ENCODE peak calls at places on chromosomes 5 and 9, in four cellular contexts. V, J, M and W are unnamed samples.

GRCh38 chr5:139974661-139975060 is 68.4 kb downstream of the NRG2 start:
- DNase-seq in V (no peak), M (no peak), J (no peak), W (no peak)

GRCh38 chr5:39503148-39503547 is 78.4 kb upstream of the DAB2 start:
- DNase-seq in M (no peak), V (no peak), J (peak), W (no peak)

GRCh38 chr5:155004138-155004744 is 9.3 kb upstream of the KIF4B start:
- DNase-seq in V (no peak), J (peak), M (no peak), W (no peak)

GRCh38 chr5:96683392-96683791 is 21.2 kb downstream of the CAST start:
- DNase-seq in J (no peak), M (no peak), V (no peak), W (no peak)

GRCh38 chr5:123670981-123671557 is 159.1 kb downstream of the CSNK1G3 start:
- DNase-seq in V (no peak), M (no peak), J (no peak), W (no peak)

GRCh38 chr9:88387035-88387732 is 1.1 kb upstream of the SPIN1 start:
- DNase-seq in J (no peak), M (peak), V (no peak), W (no peak)

GRCh38 chr9:127537014-127537413 is 75.1 kb upstream of the STXBP1 start:
- DNase-seq in M (no peak), J (peak), V (no peak), W (no peak)

GRCh38 chr5:74237746-74238145 is 402.8 kb downstream of the ENC1 start:
- DNase-seq in J (no peak), V (no peak), M (no peak), W (no peak)

GRCh38 chr9:125462766-125463384 is 201.2 kb downstream of the GAPVD1 start:
- DNase-seq in M (no peak), J (no peak), V (peak), W (no peak)

GRCh38 chr9:111474385-111474784 is 9.8 kb downstream of the ECPAS start:
- DNase-seq in M (no peak), V (no peak), J (no peak), W (peak)

GRCh38 chr9:137311171-137311970 is 9.3 kb upstream of the NRARP start:
- DNase-seq in M (peak), J (no peak), V (no peak), W (no peak)

GRCh38 chr5:32476891-32477290 is 32.4 kb upstream of the ZFR start:
- DNase-seq in V (no peak), M (no peak), J (no peak), W (no peak)

GRCh38 chr9:121557581-121558422 is 58.2 kb upstream of the GGTA1 start:
- DNase-seq in M (peak), V (no peak), J (peak), W (no peak)

GRCh38 chr9:77764894-77765780 is 117.0 kb upstream of the GNA14 start:
- DNase-seq in M (no peak), V (no peak), J (no peak), W (no peak)

GRCh38 chr5:105745111-105745510 is 1925.6 kb downstream of the EFNA5 start:
- DNase-seq in J (no peak), V (no peak), M (no peak), W (no peak)

GRCh38 chr5:173885481-173886010 is 2.6 kb upstream of the CPEB4 start:
- DNase-seq in V (no peak), M (no peak), J (no peak), W (no peak)

GRCh38 chr9:130185494-130186005 is 13.3 kb downstream of the NCS1 start:
- DNase-seq in M (no peak), V (no peak), J (no peak), W (no peak)

GRCh38 chr5:132687995-132688394 is 14.2 kb downstream of the IL4 start:
- DNase-seq in J (no peak), M (no peak), V (no peak), W (no peak)

GRCh38 chr9:137150485-137151060 is 11.6 kb downstream of the GRIN1 start:
- DNase-seq in J (no peak), V (no peak), M (no peak), W (peak)

GRCh38 chr5:91252916-91253315 is 130.2 kb downstream of the ARRDC3 start:
- DNase-seq in M (no peak), V (no peak), J (no peak), W (no peak)

GRCh38 chr5:149912226-149912864 is 32.2 kb downstream of the PDE6A start:
- DNase-seq in M (no peak), J (no peak), V (no peak), W (no peak)

GRCh38 chr5:5826911-5827310 is 404.4 kb downstream of the ICE1 start:
- DNase-seq in M (no peak), V (no peak), J (no peak), W (no peak)

GRCh38 chr9:72858089-72858912 is 94.6 kb downstream of the ALDH1A1 start:
- DNase-seq in J (peak), V (no peak), M (no peak), W (no peak)